ENCODE peak calls at places on chromosomes 6 and 20, in seven cellular contexts. J, O, I, V, A, E and K are unnamed samples.

GRCh38 chr6:97195117-97195516 is 87.9 kb downstream of the MMS22L start:
- DNase-seq in E (no peak), I (no peak), O (no peak), V (no peak), A (no peak), J (no peak), K (no peak)

GRCh38 chr6:36702656-36703055 is 5.0 kb downstream of the RAB44 start:
- DNase-seq in J (no peak), E (no peak), I (no peak), V (no peak), O (no peak), A (no peak), K (no peak)

GRCh38 chr6:52263709-52264320 is 19.5 kb upstream of the IL17F start:
- DNase-seq in A (peak; percentile 41), J (peak; percentile 67), I (peak; percentile 46), E (peak; percentile 53), O (peak; percentile 32), V (peak; percentile 59), K (peak; percentile 39)

GRCh38 chr20:36988494-36988966 is 37.0 kb upstream of the SAMHD1 start:
- DNase-seq in O (no peak), A (peak; percentile 50), I (no peak), V (peak; percentile 47), E (no peak), J (no peak), K (no peak)

GRCh38 chr6:39188101-39188455 is 41.2 kb downstream of the KCNK5 start:
- DNase-seq in O (no peak), A (no peak), E (no peak), I (no peak), V (no peak), J (no peak), K (no peak)

GRCh38 chr6:13733178-13733851 is 21.7 kb upstream of the RANBP9 start:
- DNase-seq in I (no peak), V (no peak), A (peak; percentile 71), O (peak; percentile 84), J (no peak), E (no peak), K (peak; percentile 81)

GRCh38 chr20:38432292-38432691 is 2.8 kb downstream of the SNHG17 start:
- DNase-seq in J (no peak), A (no peak), V (no peak), E (no peak), I (no peak), O (no peak), K (no peak)

GRCh38 chr20:35305682-35306556 is 13.7 kb upstream of the FAM83C start:
- DNase-seq in V (no peak), I (no peak), J (peak; percentile 100), E (no peak), O (peak; percentile 95), A (peak; percentile 99), K (peak; percentile 89)

GRCh38 chr6:144931172-144932035 is 646.3 kb downstream of the UTRN start:
- DNase-seq in E (no peak), J (peak; percentile 40), I (peak; percentile 9), A (no peak), O (peak; percentile 11), V (no peak), K (no peak)

GRCh38 chr20:57261488-57262243 is 4.8 kb downstream of the BMP7 start:
- DNase-seq in E (no peak), J (no peak), V (no peak), O (no peak), A (no peak), I (no peak), K (no peak)